ENCODE peak calls at places on chromosomes 2 and 18, in six cellular contexts. One of them, this sample, is unnamed.

GRCh38 chr18:23966909-23967308 is 47.6 kb upstream of the TTC39C start:
- DNase-seq in HepG2: no peak
- DNase-seq in mammary epithelial cell: no peak
- DNase-seq in fibroblast of lung: no peak
- DNase-seq in GM23248: no peak
- DNase-seq in GM12878: no peak
- DNase-seq in this sample: no peak

GRCh38 chr2:200302940-200303727 is 3.4 kb upstream of the SPATS2L start:
- DNase-seq in HepG2: peak
- DNase-seq in mammary epithelial cell: peak
- DNase-seq in fibroblast of lung: no peak
- DNase-seq in GM23248: peak
- DNase-seq in GM12878: no peak
- DNase-seq in this sample: peak

GRCh38 chr2:54771166-54771565 is 47.7 kb downstream of the EML6 start:
- DNase-seq in HepG2: no peak
- DNase-seq in mammary epithelial cell: peak
- DNase-seq in fibroblast of lung: no peak
- DNase-seq in GM23248: peak
- DNase-seq in GM12878: no peak
- DNase-seq in this sample: no peak

GRCh38 chr2:183996825-183997823 is 601.2 kb upstream of the ZNF804A start:
- DNase-seq in HepG2: no peak
- DNase-seq in mammary epithelial cell: no peak
- DNase-seq in fibroblast of lung: no peak
- DNase-seq in GM23248: no peak
- DNase-seq in GM12878: no peak
- DNase-seq in this sample: peak

GRCh38 chr18:37320320-37320719 is 245.3 kb downstream of the CELF4 start:
- DNase-seq in HepG2: no peak
- DNase-seq in mammary epithelial cell: no peak
- DNase-seq in fibroblast of lung: no peak
- DNase-seq in GM23248: no peak
- DNase-seq in GM12878: no peak
- DNase-seq in this sample: no peak

GRCh38 chr2:239318790-239319189 is 82.0 kb downstream of the HDAC4 start:
- DNase-seq in HepG2: no peak
- DNase-seq in mammary epithelial cell: no peak
- DNase-seq in fibroblast of lung: peak
- DNase-seq in GM23248: peak
- DNase-seq in GM12878: no peak
- DNase-seq in this sample: no peak

GRCh38 chr2:239182981-239183791 is 217.6 kb downstream of the HDAC4 start:
- DNase-seq in HepG2: no peak
- DNase-seq in mammary epithelial cell: no peak
- DNase-seq in fibroblast of lung: no peak
- DNase-seq in GM23248: no peak
- DNase-seq in GM12878: no peak
- DNase-seq in this sample: no peak

GRCh38 chr2:68251855-68252406 is 401 bp downstream of the PPP3R1 start:
- DNase-seq in HepG2: no peak
- DNase-seq in mammary epithelial cell: no peak
- DNase-seq in fibroblast of lung: no peak
- DNase-seq in GM23248: peak
- DNase-seq in GM12878: no peak
- DNase-seq in this sample: peak

GRCh38 chr18:38790303-38790702 is 1224.7 kb upstream of the CELF4 start:
- DNase-seq in HepG2: peak
- DNase-seq in mammary epithelial cell: peak
- DNase-seq in fibroblast of lung: no peak
- DNase-seq in GM23248: no peak
- DNase-seq in GM12878: no peak
- DNase-seq in this sample: no peak

GRCh38 chr2:2560374-2561015 is 229.4 kb upstream of the MYT1L start:
- DNase-seq in HepG2: no peak
- DNase-seq in mammary epithelial cell: no peak
- DNase-seq in fibroblast of lung: no peak
- DNase-seq in GM23248: no peak
- DNase-seq in GM12878: no peak
- DNase-seq in this sample: no peak

GRCh38 chr2:8648441-8648840 is 33.4 kb upstream of the ID2 start:
- DNase-seq in HepG2: no peak
- DNase-seq in mammary epithelial cell: no peak
- DNase-seq in fibroblast of lung: no peak
- DNase-seq in GM23248: no peak
- DNase-seq in GM12878: no peak
- DNase-seq in this sample: no peak

GRCh38 chr2:28630341-28630740 is 121.3 kb upstream of the PPP1CB start:
- DNase-seq in HepG2: no peak
- DNase-seq in mammary epithelial cell: no peak
- DNase-seq in fibroblast of lung: no peak
- DNase-seq in GM23248: no peak
- DNase-seq in GM12878: no peak
- DNase-seq in this sample: no peak

GRCh38 chr2:217667545-217667944 is 335.2 kb downstream of the TNS1 start:
- DNase-seq in HepG2: no peak
- DNase-seq in mammary epithelial cell: no peak
- DNase-seq in fibroblast of lung: peak
- DNase-seq in GM23248: no peak
- DNase-seq in GM12878: no peak
- DNase-seq in this sample: no peak

GRCh38 chr2:222333397-222333796 is 34.6 kb upstream of the PAX3 start:
- DNase-seq in HepG2: no peak
- DNase-seq in mammary epithelial cell: no peak
- DNase-seq in fibroblast of lung: no peak
- DNase-seq in GM23248: no peak
- DNase-seq in GM12878: no peak
- DNase-seq in this sample: no peak
- TF ChIP-seq EZH2 in HepG2: no peak
- TF ChIP-seq EZH2 in mammary epithelial cell: no peak
- TF ChIP-seq EZH2 in fibroblast of lung: no peak
- TF ChIP-seq EZH2 in GM23248: no peak
- TF ChIP-seq EZH2 in GM12878: no peak
- TF ChIP-seq EZH2 in this sample: no peak

GRCh38 chr18:13137041-13137938 is 81.3 kb upstream of the LDLRAD4 start:
- DNase-seq in HepG2: no peak
- DNase-seq in mammary epithelial cell: no peak
- DNase-seq in fibroblast of lung: no peak
- DNase-seq in GM23248: peak
- DNase-seq in GM12878: no peak
- DNase-seq in this sample: no peak
- TF ChIP-seq EZH2 in HepG2: no peak
- TF ChIP-seq EZH2 in mammary epithelial cell: no peak
- TF ChIP-seq EZH2 in fibroblast of lung: no peak
- TF ChIP-seq EZH2 in GM23248: no peak
- TF ChIP-seq EZH2 in GM12878: no peak
- TF ChIP-seq EZH2 in this sample: no peak

GRCh38 chr2:176157499-176158305 is 595 bp downstream of the HOXD3 start:
- DNase-seq in HepG2: no peak
- DNase-seq in mammary epithelial cell: no peak
- DNase-seq in fibroblast of lung: no peak
- DNase-seq in GM23248: peak
- DNase-seq in GM12878: no peak
- DNase-seq in this sample: no peak
- TF ChIP-seq EZH2 in HepG2: peak
- TF ChIP-seq EZH2 in mammary epithelial cell: peak
- TF ChIP-seq EZH2 in fibroblast of lung: peak
- TF ChIP-seq EZH2 in GM23248: no peak
- TF ChIP-seq EZH2 in GM12878: no peak
- TF ChIP-seq EZH2 in this sample: peak

GRCh38 chr2:219527472-219527871 is 13.2 kb downstream of the ASIC4 start:
- DNase-seq in HepG2: no peak
- DNase-seq in mammary epithelial cell: no peak
- DNase-seq in fibroblast of lung: no peak
- DNase-seq in GM23248: no peak
- DNase-seq in GM12878: no peak
- DNase-seq in this sample: no peak
- TF ChIP-seq EZH2 in HepG2: no peak
- TF ChIP-seq EZH2 in mammary epithelial cell: no peak
- TF ChIP-seq EZH2 in fibroblast of lung: no peak
- TF ChIP-seq EZH2 in GM23248: no peak
- TF ChIP-seq EZH2 in GM12878: no peak
- TF ChIP-seq EZH2 in this sample: no peak

GRCh38 chr18:31040982-31041345 is 1.6 kb downstream of the DSC3 start:
- DNase-seq in HepG2: no peak
- DNase-seq in mammary epithelial cell: peak
- DNase-seq in fibroblast of lung: peak
- DNase-seq in GM23248: no peak
- DNase-seq in GM12878: no peak
- DNase-seq in this sample: peak

GRCh38 chr18:31041346-31042067 is 1.0 kb downstream of the DSC3 start:
- DNase-seq in HepG2: no peak
- DNase-seq in mammary epithelial cell: peak
- DNase-seq in fibroblast of lung: no peak
- DNase-seq in GM23248: no peak
- DNase-seq in GM12878: no peak
- DNase-seq in this sample: peak

GRCh38 chr18:31042068-31042390 is 513 bp downstream of the DSC3 start:
- DNase-seq in HepG2: no peak
- DNase-seq in mammary epithelial cell: no peak
- DNase-seq in fibroblast of lung: no peak
- DNase-seq in GM23248: no peak
- DNase-seq in GM12878: no peak
- DNase-seq in this sample: peak

GRCh38 chr18:31043709-31044108 is 1.2 kb upstream of the DSC3 start:
- DNase-seq in HepG2: no peak
- DNase-seq in mammary epithelial cell: no peak
- DNase-seq in fibroblast of lung: no peak
- DNase-seq in GM23248: no peak
- DNase-seq in GM12878: no peak
- DNase-seq in this sample: no peak

DNA sequence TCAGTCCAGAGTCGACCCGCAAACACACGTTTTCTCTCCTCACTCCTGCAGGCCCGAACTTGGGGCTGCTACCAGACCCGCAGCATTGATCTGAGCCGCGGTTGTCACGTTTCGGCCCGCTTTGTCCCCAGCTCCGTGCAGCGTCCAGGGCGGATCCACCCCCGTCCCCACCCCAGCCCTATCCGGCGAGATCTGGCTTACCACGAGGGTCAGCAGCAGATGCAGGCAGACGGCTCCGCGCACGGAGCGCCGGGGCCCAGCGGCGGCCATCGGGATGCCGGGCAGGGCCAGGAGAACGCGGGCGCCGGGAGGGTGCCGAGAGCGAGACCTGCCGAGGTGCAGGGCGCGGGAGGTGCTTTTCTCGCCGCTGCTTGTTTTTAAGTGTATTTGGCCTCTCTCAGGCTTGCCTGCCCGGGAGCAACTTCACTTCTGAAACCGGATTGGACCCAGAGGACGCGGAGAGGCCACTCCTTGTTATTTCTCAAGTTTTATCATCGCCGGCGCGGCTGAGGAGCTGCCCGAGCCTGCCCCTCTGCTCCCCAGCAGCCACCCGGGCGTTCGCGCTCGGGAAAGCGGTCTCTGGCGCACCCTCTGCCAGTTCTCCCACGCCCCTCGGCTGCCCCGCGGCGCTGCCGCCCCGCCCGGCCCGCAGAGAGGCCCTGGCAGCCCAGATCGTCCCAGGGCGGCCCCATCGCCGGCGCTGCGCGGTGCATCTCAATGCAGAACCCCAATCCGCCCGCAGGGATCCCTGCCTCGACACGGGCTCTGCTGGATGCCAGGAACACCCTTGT is at the start of gene DSC3:
- DNase-seq in HepG2: no peak
- DNase-seq in mammary epithelial cell: peak
- DNase-seq in fibroblast of lung: peak
- DNase-seq in GM23248: no peak
- DNase-seq in GM12878: no peak
- DNase-seq in this sample: peak
- TF ChIP-seq EZH2 in HepG2: no peak
- TF ChIP-seq EZH2 in mammary epithelial cell: no peak
- TF ChIP-seq EZH2 in fibroblast of lung: no peak
- TF ChIP-seq EZH2 in GM23248: no peak
- TF ChIP-seq EZH2 in GM12878: no peak
- TF ChIP-seq EZH2 in this sample: peak

GRCh38 chr2:218961229-218961628 is 1.8 kb downstream of the CDK5R2 start:
- DNase-seq in HepG2: no peak
- DNase-seq in mammary epithelial cell: no peak
- DNase-seq in fibroblast of lung: no peak
- DNase-seq in GM23248: no peak
- DNase-seq in GM12878: no peak
- DNase-seq in this sample: no peak
- TF ChIP-seq EZH2 in HepG2: no peak
- TF ChIP-seq EZH2 in mammary epithelial cell: peak
- TF ChIP-seq EZH2 in fibroblast of lung: no peak
- TF ChIP-seq EZH2 in GM23248: peak
- TF ChIP-seq EZH2 in GM12878: no peak
- TF ChIP-seq EZH2 in this sample: no peak

GRCh38 chr2:25115249-25115883 is 53.0 kb downstream of the POMC start:
- DNase-seq in HepG2: no peak
- DNase-seq in mammary epithelial cell: no peak
- DNase-seq in fibroblast of lung: no peak
- DNase-seq in GM23248: peak
- DNase-seq in GM12878: no peak
- DNase-seq in this sample: no peak
- TF ChIP-seq EZH2 in HepG2: no peak
- TF ChIP-seq EZH2 in mammary epithelial cell: no peak
- TF ChIP-seq EZH2 in fibroblast of lung: no peak
- TF ChIP-seq EZH2 in GM23248: no peak
- TF ChIP-seq EZH2 in GM12878: no peak
- TF ChIP-seq EZH2 in this sample: no peak

DNA sequence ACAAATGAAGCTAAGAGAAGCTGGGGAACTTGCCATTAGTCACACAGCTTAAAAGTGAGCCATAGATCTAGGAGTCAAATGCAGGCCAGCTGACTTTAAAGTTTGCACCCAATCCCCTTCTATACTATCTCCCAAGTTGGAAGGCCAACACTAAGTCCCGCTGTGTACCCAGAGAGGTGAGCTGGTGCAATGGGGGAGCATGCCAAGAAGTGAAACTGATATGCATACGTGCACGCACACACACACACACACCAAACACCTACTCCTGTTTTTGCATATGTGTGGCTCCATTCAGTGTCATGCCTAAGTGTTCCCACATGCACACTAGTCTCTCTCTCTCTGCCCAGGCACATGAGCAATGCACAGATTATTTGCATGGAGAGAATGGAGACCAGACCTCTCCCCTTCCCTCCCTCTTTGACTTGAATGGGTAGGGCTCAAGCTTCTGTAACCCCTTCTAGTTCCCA is 5.4 kb downstream of the WNT10A start:
- DNase-seq in HepG2: no peak
- DNase-seq in mammary epithelial cell: no peak
- DNase-seq in fibroblast of lung: no peak
- DNase-seq in GM23248: no peak
- DNase-seq in GM12878: peak
- DNase-seq in this sample: no peak
- TF ChIP-seq EZH2 in HepG2: no peak
- TF ChIP-seq EZH2 in mammary epithelial cell: no peak
- TF ChIP-seq EZH2 in fibroblast of lung: no peak
- TF ChIP-seq EZH2 in GM23248: no peak
- TF ChIP-seq EZH2 in GM12878: no peak
- TF ChIP-seq EZH2 in this sample: no peak

This sample was measured in hepatocyte.